ENCODE peak calls at places on chromosomes 4 and X, in four cellular contexts. D is HepG2, S is K562, T is H1. F is an unnamed sample. For H4K20me1, the result is how much of the 10 kb centered on the place peaks cover.

GRCh38 chr4:177222776-177223175 is 86.9 kb upstream of the NEIL3 start:
- DNase-seq in D (no peak), S (no peak), T (no peak), F (no peak)

GRCh38 chr4:74440356-74440755 is 4.6 kb upstream of the AREG start:
- DNase-seq in D (peak), S (no peak), T (no peak), F (no peak)

GRCh38 chr4:122219356-122219755 is 67.2 kb downstream of the BLTP1 start:
- DNase-seq in D (no peak), S (no peak), T (no peak), F (no peak)

GRCh38 chr4:127421418-127421817 is 211.3 kb upstream of the INTU start:
- DNase-seq in D (no peak), S (no peak), T (no peak), F (no peak)

GRCh38 chrX:72139538-72139937 is 7.8 kb upstream of the RTL5 start:
- DNase-seq in D (no peak), S (no peak), T (no peak), F (no peak)

GRCh38 chrX:9071031-9071650 is 37.2 kb upstream of the FAM9B start:
- DNase-seq in D (no peak), S (no peak), T (no peak), F (peak)

GRCh38 chrX:12814434-12814833 is 23.2 kb downstream of the PRPS2 start:
- DNase-seq in D (peak), S (peak), T (peak), F (peak)

GRCh38 chr4:20543131-20543530 is 157.1 kb upstream of the PACRGL start:
- DNase-seq in D (no peak), S (no peak), T (no peak), F (no peak)

GRCh38 chr4:107034982-107035710 is 967 bp downstream of the DKK2 start:
- DNase-seq in D (no peak), S (no peak), T (no peak), F (peak)

GRCh38 chrX:135194684-135195083 is 23.5 kb upstream of the CT55 start:
- DNase-seq in D (no peak), S (peak), T (no peak), F (no peak)

GRCh38 chrX:926070-926469 is 286.4 kb downstream of the CRLF2 start:
- DNase-seq in D (no peak), S (no peak), T (no peak), F (no peak)

GRCh38 chr4:152246659-152247058 is 289.2 kb downstream of the FBXW7 start:
- DNase-seq in D (no peak), S (no peak), T (no peak), F (no peak)

GRCh38 chr4:183504930-183505555 is at the start of gene ING2:
- DNase-seq in D (peak), S (peak), T (peak), F (no peak)

GRCh38 chrX:41121766-41122165 is 36.5 kb downstream of the USP9X start:
- DNase-seq in D (no peak), S (no peak), T (no peak), F (no peak)
- H4K20me1 ChIP-seq in D (under half), S (under half), T (under half), F (half or more)

GRCh38 chr4:138834029-138834428 is 181.6 kb upstream of the NOCT start:
- DNase-seq in D (no peak), S (no peak), T (no peak), F (no peak)

GRCh38 chr4:138839574-138839973 is 176.0 kb upstream of the NOCT start:
- DNase-seq in D (no peak), S (no peak), T (no peak), F (no peak)

GRCh38 chr4:138832563-138832962 is 183.0 kb upstream of the NOCT start:
- DNase-seq in D (no peak), S (no peak), T (no peak), F (no peak)

GRCh38 chr4:138838251-138838650 is 177.3 kb upstream of the NOCT start:
- DNase-seq in D (no peak), S (no peak), T (no peak), F (no peak)

GRCh38 chr4:138835833-138836521 is 179.6 kb upstream of the NOCT start:
- DNase-seq in D (peak), S (peak), T (no peak), F (peak)
- TF ChIP-seq CEBPB in D (no peak), S (no peak), T (no peak), F (no peak)

GRCh38 chrX:68588653-68589371 is 58.7 kb upstream of the STARD8 start:
- DNase-seq in D (no peak), S (no peak), T (no peak), F (peak)

GRCh38 chrX:68594769-68595168 is 52.7 kb upstream of the STARD8 start:
- DNase-seq in D (no peak), S (no peak), T (no peak), F (no peak)

GRCh38 chrX:68584221-68584620 is 63.2 kb upstream of the STARD8 start:
- DNase-seq in D (no peak), S (peak), T (no peak), F (no peak)

DNA sequence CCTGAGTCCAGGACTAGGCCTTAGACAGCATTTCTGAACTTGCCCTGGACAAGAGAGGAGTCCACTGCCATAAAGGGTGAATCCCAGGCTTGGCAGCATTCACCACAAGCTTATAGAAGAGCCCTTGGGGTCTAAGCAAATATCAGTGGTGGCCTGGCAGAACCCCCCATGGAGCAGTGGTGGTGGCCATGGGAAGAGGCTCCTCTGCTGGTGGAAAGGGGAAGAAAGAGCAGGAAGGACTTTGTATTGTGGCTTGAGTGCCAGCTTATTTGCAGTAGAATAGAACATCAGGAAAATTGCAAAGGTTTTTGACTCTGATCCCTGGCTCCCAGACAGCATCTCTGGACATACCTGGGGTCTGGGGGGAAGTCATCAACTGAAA is 58.1 kb upstream of the STARD8 start:
- DNase-seq in D (no peak), S (no peak), T (no peak), F (no peak)
- TF ChIP-seq CTCF in D (no peak), S (no peak), T (no peak), F (no peak)

GRCh38 chr4:7302781-7303180 is 110.4 kb downstream of the SORCS2 start:
- DNase-seq in D (no peak), S (no peak), T (no peak), F (no peak)

GRCh38 chr4:7299908-7300710 is 107.8 kb downstream of the SORCS2 start:
- DNase-seq in D (no peak), S (no peak), T (no peak), F (no peak)

GRCh38 chr4:7301846-7302630 is 109.7 kb downstream of the SORCS2 start:
- DNase-seq in D (no peak), S (no peak), T (no peak), F (no peak)

GRCh38 chr4:7300711-7301095 is 108.4 kb downstream of the SORCS2 start:
- DNase-seq in D (no peak), S (no peak), T (no peak), F (no peak)

GRCh38 chr4:7301126-7301785 is 108.9 kb downstream of the SORCS2 start:
- DNase-seq in D (no peak), S (no peak), T (no peak), F (no peak)
- H4K20me1 ChIP-seq in D (under half), S (under half), T (under half), F (under half)

F was measured in IMR-90.